ENCODE peak calls at places on chromosomes 16 and 17, in ten cellular contexts. H is endothelial cell; O is MCF 10A; P is AG09319; U is neural crest cell; K is AG04450; V is CD8-positive, alpha-beta T cell; B is epithelial cell of proximal tubule; G is A549; Q is OCI-LY7. X is an unnamed sample.

GRCh38 chr16:14050297-14051027 is 20.7 kb upstream of the MRTFB start:
- DNase-seq in H (peak; percentile 30), O (no peak), P (no peak), U (no peak), K (no peak), V (no peak), B (peak; percentile 54), G (peak; percentile 48), Q (no peak), X (no peak)

GRCh38 chr16:18932243-18932997 is 6.2 kb upstream of the SMG1 start:
- DNase-seq in H (no peak), O (peak; percentile 39), P (no peak), U (no peak), K (no peak), V (no peak), B (peak; percentile 75), G (no peak), Q (no peak), X (no peak)

GRCh38 chr16:55012362-55012761 is 81.7 kb downstream of the IRX5 start:
- DNase-seq in H (no peak), O (no peak), P (no peak), U (no peak), K (no peak), V (no peak), B (no peak), G (no peak), Q (no peak), X (no peak)

GRCh38 chr17:45958994-45959665 is 39.9 kb upstream of the STH start:
- DNase-seq in H (no peak), O (no peak), P (no peak), U (no peak), K (no peak), V (no peak), B (no peak), G (no peak), Q (no peak), X (no peak)

GRCh38 chr17:1024076-1024475 is 27.1 kb downstream of the TIMM22 start:
- DNase-seq in H (no peak), O (no peak), P (no peak), U (no peak), K (no peak), V (no peak), B (no peak), G (no peak), Q (no peak), X (no peak)

GRCh38 chr17:62892870-62893338 is 73.1 kb upstream of the TANC2 start:
- DNase-seq in H (peak; percentile 41), O (peak; percentile 96), P (no peak), U (no peak), K (peak; percentile 47), V (peak; percentile 49), B (peak; percentile 80), G (peak; percentile 74), Q (no peak), X (no peak)

GRCh38 chr17:21213491-21214014 is 408 bp downstream of the TMEM11 start:
- DNase-seq in H (peak; percentile 56), O (no peak), P (no peak), U (no peak), K (no peak), V (no peak), B (no peak), G (peak; percentile 72), Q (peak; percentile 46), X (no peak)

GRCh38 chr16:3618782-3619166 is 7.4 kb upstream of the SLX4 start:
- DNase-seq in H (no peak), O (peak; percentile 52), P (no peak), U (no peak), K (no peak), V (no peak), B (no peak), G (no peak), Q (no peak), X (no peak)

GRCh38 chr17:44197107-44197506 is 2.6 kb downstream of the ATXN7L3 start:
- DNase-seq in H (no peak), O (no peak), P (no peak), U (no peak), K (no peak), V (no peak), B (no peak), G (no peak), Q (no peak), X (no peak)

GRCh38 chr17:68033636-68034451 is 1.7 kb upstream of the KPNA2 start:
- DNase-seq in H (peak; percentile 42), O (peak; percentile 58), P (no peak), U (peak; percentile 35), K (no peak), V (no peak), B (peak; percentile 64), G (peak; percentile 90), Q (peak; percentile 37), X (no peak)

GRCh38 chr17:35892091-35892637 is 12.0 kb upstream of the CCL5 start:
- DNase-seq in H (no peak), O (peak; percentile 76), P (no peak), U (no peak), K (no peak), V (peak; percentile 60), B (no peak), G (no peak), Q (no peak), X (no peak)

GRCh38 chr17:42675984-42676423 is 790 bp downstream of the PLEKHH3 start:
- DNase-seq in H (peak; percentile 43), O (peak; percentile 42), P (no peak), U (no peak), K (no peak), V (no peak), B (no peak), G (peak; percentile 58), Q (peak; percentile 27), X (no peak)

GRCh38 chr17:42675348-42675983 is 1.3 kb downstream of the PLEKHH3 start:
- DNase-seq in H (no peak), O (peak; percentile 17), P (no peak), U (no peak), K (no peak), V (no peak), B (no peak), G (no peak), Q (peak; percentile 33), X (no peak)

GRCh38 chr17:42677012-42677857 is 441 bp upstream of the PLEKHH3 start:
- DNase-seq in H (peak; percentile 99), O (peak; percentile 100), P (peak; percentile 99), U (peak; percentile 96), K (peak; percentile 99), V (peak; percentile 94), B (peak; percentile 89), G (peak; percentile 100), Q (peak; percentile 100), X (peak; percentile 86)

GRCh38 chr17:42677921-42678781 is 1.4 kb upstream of the PLEKHH3 start:
- DNase-seq in H (peak; percentile 79), O (peak; percentile 89), P (no peak), U (peak; percentile 81), K (no peak), V (peak; percentile 81), B (no peak), G (peak; percentile 99), Q (peak; percentile 90), X (peak; percentile 85)

DNA sequence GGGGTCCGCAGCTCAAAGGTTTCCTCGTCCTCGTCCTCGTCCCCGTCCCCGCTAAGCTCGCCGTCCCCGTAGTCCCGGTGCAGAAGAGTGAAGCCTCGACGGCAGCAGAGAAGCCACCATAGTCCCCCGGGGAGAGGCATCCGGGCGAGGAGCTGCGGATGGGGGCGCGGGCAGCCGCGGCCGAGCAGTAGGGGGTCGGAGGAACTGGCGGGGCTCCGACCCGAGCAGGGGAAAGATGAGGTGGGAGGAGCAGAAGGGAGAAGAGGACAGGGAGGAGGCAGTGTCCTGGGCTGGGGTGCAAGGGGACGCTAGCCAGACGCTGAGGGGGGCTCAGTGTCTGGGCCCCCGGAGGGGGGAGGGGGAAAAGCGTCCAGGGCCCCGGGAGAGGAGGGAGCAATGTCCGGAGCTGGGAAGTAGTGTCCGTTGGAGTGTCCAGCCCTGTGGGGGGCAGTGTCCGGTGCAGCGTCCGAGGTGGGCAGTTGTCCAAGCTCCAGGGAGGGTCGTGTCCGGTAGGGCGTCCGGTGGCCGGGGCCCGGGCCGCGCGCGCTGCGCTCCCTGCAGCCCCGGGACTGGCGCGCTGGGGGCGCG is at the start of gene PLEKHH3:
- DNase-seq in H (peak; percentile 42), O (peak; percentile 41), P (no peak), U (peak; percentile 45), K (no peak), V (no peak), B (no peak), G (no peak), Q (peak; percentile 59), X (no peak)
- TF ChIP-seq CTCF in H (no peak), O (no peak), P (no peak), U (peak; percentile 33), K (peak; percentile 19), V (no peak), B (peak; percentile 24), G (no peak), Q (no peak), X (no peak)

GRCh38 chr16:66473654-66474519 is 46.8 kb downstream of the BEAN1 start:
- DNase-seq in H (no peak), O (peak; percentile 51), P (no peak), U (no peak), K (no peak), V (peak; percentile 34), B (no peak), G (no peak), Q (no peak), X (no peak)
- TF ChIP-seq CTCF in H (no peak), O (no peak), P (no peak), U (no peak), K (no peak), V (no peak), B (no peak), G (no peak), Q (no peak), X (no peak)

DNA sequence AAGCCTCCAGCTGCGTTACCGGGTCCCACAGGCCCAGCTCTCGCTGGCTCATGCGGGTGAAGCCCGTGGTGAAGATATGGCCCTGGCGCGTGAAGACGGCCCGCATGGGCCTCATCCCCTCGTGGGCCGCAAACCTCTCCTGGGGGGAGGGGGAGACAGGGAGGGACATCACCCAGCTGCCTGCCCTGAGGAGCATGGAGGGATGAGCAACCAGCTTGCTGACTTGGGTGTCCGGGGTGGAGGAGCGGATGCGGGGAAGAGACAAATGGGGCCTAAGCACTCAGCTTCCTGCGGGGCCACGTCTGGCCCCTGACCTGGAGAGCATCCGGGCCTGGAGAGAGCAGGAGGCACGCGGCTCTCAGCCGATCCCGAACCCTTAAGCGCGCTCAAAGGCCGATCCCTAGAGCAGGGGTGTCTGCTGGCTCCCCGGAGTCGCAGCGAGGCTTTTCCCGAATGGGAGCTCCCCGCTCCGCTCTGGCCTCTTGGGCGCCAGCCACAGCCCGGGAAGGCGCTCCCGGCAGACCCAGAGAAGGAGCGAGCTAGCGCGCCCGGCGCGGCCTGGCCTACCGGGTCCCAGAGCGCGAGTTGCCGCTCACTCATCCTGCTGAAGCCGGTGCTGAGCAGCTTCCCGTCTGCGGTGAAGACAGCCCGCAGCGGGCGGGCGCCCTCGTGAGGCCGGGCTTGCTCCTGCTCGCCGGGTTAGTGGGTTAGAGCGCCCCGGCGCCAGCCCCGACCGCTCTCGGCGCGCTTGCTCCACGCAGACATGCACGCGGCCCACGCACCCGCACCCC is 5.0 kb downstream of the CORO6 start:
- DNase-seq in H (peak; percentile 76), O (no peak), P (no peak), U (peak; percentile 44), K (no peak), V (peak; percentile 91), B (no peak), G (peak; percentile 85), Q (peak; percentile 87), X (peak; percentile 80)
- TF ChIP-seq CTCF in H (peak; percentile 37), O (peak; percentile 24), P (peak; percentile 58), U (peak; percentile 74), K (peak; percentile 63), V (peak; percentile 57), B (peak; percentile 67), G (peak; percentile 96), Q (peak; percentile 84), X (peak; percentile 25)

GRCh38 chr16:62224810-62225209 is 188.6 kb upstream of the CDH8 start:
- DNase-seq in H (no peak), O (no peak), P (no peak), U (no peak), K (no peak), V (no peak), B (no peak), G (no peak), Q (no peak), X (no peak)

GRCh38 chr16:62225675-62226074 is 189.4 kb upstream of the CDH8 start:
- DNase-seq in H (peak; percentile 64), O (peak; percentile 81), P (no peak), U (peak; percentile 65), K (no peak), V (no peak), B (peak; percentile 18), G (peak; percentile 3), Q (peak; percentile 13), X (no peak)
- TF ChIP-seq CTCF in H (no peak), O (peak; percentile 29), P (no peak), U (peak; percentile 70), K (no peak), V (no peak), B (peak; percentile 63), G (peak; percentile 45), Q (peak; percentile 75), X (no peak)